ENCODE peak calls at places on chromosomes 3 and 15, in five cellular contexts. A is K562, X is upper lobe of left lung, K is HepG2, B is GM12878. P is an unnamed sample.

GRCh38 chr3:184479426-184480126 is 82.0 kb upstream of the EPHB3 start:
- ATAC-seq in A (no peak), X (peak; percentile 67), K (no peak), B (no peak), P (peak; percentile 51)

GRCh38 chr15:31102374-31103342 is 1.1 kb upstream of the TRPM1 start:
- ATAC-seq in A (no peak), X (no peak), K (no peak), B (no peak), P (no peak)

GRCh38 chr3:121649645-121650044 is 11.1 kb downstream of the HCLS1 start:
- ATAC-seq in A (no peak), X (no peak), K (no peak), B (no peak), P (no peak)

GRCh38 chr3:128293930-128294329 is 140.6 kb downstream of the EEFSEC start:
- ATAC-seq in A (no peak), X (no peak), K (no peak), B (no peak), P (no peak)

GRCh38 chr3:116920836-116921596 is 211.4 kb downstream of the TUSC7 start:
- ATAC-seq in A (no peak), X (no peak), K (no peak), B (no peak), P (no peak)

GRCh38 chr3:150084128-150084527 is 113.4 kb upstream of the PFN2 start:
- ATAC-seq in A (no peak), X (no peak), K (no peak), B (no peak), P (no peak)

GRCh38 chr15:71649894-71650293 is 160.5 kb upstream of the NR2E3 start:
- ATAC-seq in A (no peak), X (no peak), K (no peak), B (no peak), P (no peak)

GRCh38 chr3:112770026-112770626 is 76.5 kb downstream of the CD200R1L start:
- ATAC-seq in A (peak; percentile 85), X (peak; percentile 22), K (no peak), B (no peak), P (no peak)

GRCh38 chr3:42762046-42762724 is 10.9 kb downstream of the CCDC13 start:
- ATAC-seq in A (no peak), X (peak; percentile 82), K (no peak), B (no peak), P (peak; percentile 47)

GRCh38 chr3:143597774-143598652 is 250.3 kb downstream of the SLC9A9 start:
- ATAC-seq in A (no peak), X (no peak), K (no peak), B (no peak), P (no peak)

GRCh38 chr3:179027326-179027900 is 44.2 kb downstream of the ZMAT3 start:
- ATAC-seq in A (peak; percentile 91), X (peak; percentile 74), K (no peak), B (no peak), P (no peak)

GRCh38 chr3:24226402-24226801 is 268.2 kb downstream of the THRB start:
- ATAC-seq in A (no peak), X (no peak), K (no peak), B (no peak), P (no peak)

GRCh38 chr15:67732994-67733393 is 92.3 kb upstream of the SKOR1 start:
- ATAC-seq in A (no peak), X (no peak), K (no peak), B (no peak), P (no peak)

GRCh38 chr15:88844749-88845386 is 41.6 kb downstream of the ACAN start:
- ATAC-seq in A (no peak), X (no peak), K (no peak), B (no peak), P (no peak)

GRCh38 chr15:85671156-85671555 is 123.6 kb downstream of the KLHL25 start:
- ATAC-seq in A (no peak), X (no peak), K (no peak), B (no peak), P (peak; percentile 25)

GRCh38 chr15:85672338-85673097 is 122.2 kb downstream of the KLHL25 start:
- ATAC-seq in A (no peak), X (no peak), K (peak; percentile 86), B (no peak), P (no peak)

GRCh38 chr15:85661859-85662258 is 132.9 kb downstream of the KLHL25 start:
- ATAC-seq in A (no peak), X (no peak), K (no peak), B (no peak), P (no peak)

GRCh38 chr15:85673326-85673725 is 121.4 kb downstream of the KLHL25 start:
- ATAC-seq in A (no peak), X (no peak), K (no peak), B (no peak), P (no peak)

DNA sequence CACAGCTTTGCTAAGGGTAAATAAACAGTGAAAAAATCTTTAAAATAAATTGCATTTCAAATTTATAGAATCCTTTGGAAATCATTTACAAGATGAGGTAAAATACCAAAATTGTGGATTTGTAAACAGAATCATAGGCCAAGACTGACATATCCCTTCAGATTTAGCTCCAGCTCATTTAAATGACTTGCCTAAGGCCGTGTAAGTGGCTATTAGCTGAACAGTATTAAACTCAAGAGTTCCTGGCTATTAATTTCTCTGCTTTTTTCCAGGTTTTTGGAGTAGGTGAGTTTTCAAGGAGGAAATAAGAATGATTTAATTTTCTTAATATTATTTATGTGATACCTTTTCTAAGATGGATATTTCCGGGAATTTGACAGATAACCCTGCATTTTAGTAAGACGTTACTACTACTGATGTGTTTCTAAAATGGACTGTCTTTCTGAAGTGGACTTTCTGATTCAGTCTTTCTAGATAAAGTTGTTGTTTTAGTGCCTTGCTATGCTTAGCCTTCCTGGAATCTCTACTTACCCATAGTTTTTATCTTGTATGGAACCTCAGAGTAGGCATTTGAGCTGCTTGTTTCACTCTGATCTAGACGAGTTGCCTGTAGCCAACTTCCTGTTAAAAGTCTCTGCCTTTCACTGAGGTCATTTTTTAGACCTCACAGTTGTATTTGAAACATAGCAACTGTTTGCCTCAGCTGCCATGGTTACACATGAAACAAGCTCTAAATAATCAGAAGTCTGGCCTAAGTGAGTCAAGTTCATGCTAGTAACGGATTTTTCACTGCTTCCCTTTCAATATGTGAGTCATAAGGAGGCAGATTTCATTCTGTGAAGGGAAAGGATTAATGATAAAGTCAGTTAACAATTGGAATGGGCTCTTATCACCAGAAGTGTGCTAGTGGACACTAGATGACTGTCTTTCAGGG is 127.0 kb downstream of the KLHL25 start:
- ATAC-seq in A (no peak), X (peak; percentile 94), K (peak; percentile 68), B (peak; percentile 95), P (peak; percentile 94)
- TF ChIP-seq POLR2AphosphoS5 in A (no peak), X (peak; percentile 87), K (no peak), B (no peak), P (peak; percentile 81)

GRCh38 chr3:98978068-98978811 is 76.7 kb upstream of the DCBLD2 start:
- ATAC-seq in A (no peak), X (no peak), K (no peak), B (peak; percentile 8), P (no peak)

GRCh38 chr3:98974442-98974841 is 72.9 kb upstream of the DCBLD2 start:
- ATAC-seq in A (no peak), X (no peak), K (no peak), B (no peak), P (no peak)

GRCh38 chr3:98980915-98981596 is 79.6 kb upstream of the DCBLD2 start:
- ATAC-seq in A (no peak), X (no peak), K (no peak), B (peak; percentile 93), P (no peak)

GRCh38 chr3:98979296-98979695 is 77.8 kb upstream of the DCBLD2 start:
- ATAC-seq in A (no peak), X (no peak), K (no peak), B (no peak), P (no peak)

DNA sequence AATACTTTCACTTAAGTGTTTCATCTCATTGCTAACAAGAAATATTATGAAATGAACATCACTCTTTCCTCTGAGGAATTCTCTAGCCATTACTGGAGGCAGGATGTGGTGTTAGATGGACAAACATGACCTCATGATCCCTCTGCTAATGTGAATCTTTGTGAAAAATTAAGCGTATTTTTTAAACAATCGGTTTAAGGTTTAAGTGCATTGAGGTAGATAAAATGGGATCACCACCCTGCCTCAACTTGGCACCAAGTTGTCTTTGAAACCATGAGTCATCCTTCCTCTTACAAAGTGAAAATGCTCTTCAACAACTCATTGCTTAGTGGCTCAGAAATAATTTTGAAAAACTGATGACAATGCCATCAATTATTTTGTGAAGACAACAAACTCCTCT is 76.0 kb upstream of the DCBLD2 start:
- ATAC-seq in A (no peak), X (peak; percentile 58), K (no peak), B (peak; percentile 76), P (peak; percentile 39)
- TF ChIP-seq EP300 in A (no peak), X (no peak), K (no peak), B (no peak), P (no peak)

GRCh38 chr3:69322110-69322509 is 63.8 kb downstream of the FRMD4B start:
- ATAC-seq in A (no peak), X (no peak), K (no peak), B (no peak), P (no peak)

GRCh38 chr3:69319652-69320051 is 66.2 kb downstream of the FRMD4B start:
- ATAC-seq in A (no peak), X (no peak), K (no peak), B (peak; percentile 35), P (no peak)

GRCh38 chr3:69321301-69321986 is 64.4 kb downstream of the FRMD4B start:
- ATAC-seq in A (no peak), X (peak; percentile 65), K (no peak), B (no peak), P (no peak)

GRCh38 chr3:69318410-69318809 is 67.5 kb downstream of the FRMD4B start:
- ATAC-seq in A (no peak), X (no peak), K (no peak), B (no peak), P (no peak)

DNA sequence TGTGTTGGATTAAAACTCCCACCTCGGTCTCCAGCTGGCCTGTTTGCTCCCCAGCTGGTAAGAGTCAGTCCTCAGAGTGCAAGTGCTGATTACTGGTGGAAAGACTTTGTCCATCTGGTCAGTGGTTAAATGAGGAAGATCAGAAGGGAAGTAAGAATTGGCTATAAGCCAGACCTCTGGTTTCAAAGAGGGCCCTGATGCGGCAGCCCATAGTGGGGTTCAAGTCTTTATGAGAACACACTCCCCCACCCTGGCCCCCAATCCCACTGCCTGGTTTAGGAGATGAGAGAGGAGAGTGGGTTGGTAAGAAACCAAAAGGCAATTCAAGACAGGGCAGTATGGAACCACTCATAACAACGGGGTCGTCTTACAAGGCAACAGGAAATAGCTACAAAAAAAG is 65.0 kb downstream of the FRMD4B start:
- ATAC-seq in A (no peak), X (peak; percentile 80), K (no peak), B (peak; percentile 72), P (peak; percentile 65)
- TF ChIP-seq POLR2AphosphoS5 in A (no peak), X (no peak), K (no peak), B (no peak), P (peak; percentile 14)

DNA sequence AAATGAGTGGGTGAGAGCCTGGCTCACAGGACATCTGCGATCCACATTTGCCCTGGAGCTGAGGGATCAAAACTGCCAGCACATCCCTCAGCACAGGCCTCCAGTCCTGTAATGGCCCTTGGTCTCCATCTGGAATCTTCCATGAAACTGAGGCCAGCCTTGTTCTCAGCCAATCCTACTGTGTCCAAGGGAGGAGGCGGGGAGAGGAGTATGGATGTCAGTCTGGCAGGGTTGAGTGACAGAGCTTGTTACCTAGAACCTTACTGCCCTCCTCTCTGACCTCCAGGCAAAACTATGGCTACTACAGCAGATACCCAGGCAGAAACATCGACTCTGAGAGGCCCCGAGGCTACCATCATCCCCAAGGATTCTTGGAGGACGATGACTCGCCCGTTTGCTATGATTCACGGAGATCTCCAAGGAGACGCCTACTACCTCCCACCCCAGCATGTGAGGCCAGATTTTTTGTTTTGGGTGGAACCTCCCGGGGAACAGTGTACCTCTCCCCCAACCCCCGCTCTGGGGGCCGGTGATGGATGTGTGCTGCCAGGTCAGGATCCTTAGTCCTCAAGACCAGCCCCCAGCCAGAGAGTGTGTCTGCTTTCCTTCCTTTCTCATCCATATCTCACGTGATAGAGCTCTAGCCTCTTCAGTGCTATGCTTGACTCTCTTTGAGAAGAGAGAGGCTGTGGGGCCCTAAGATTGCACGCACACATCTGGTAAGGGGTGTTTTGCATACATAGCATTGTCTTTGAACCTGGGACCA is 41.3 kb downstream of the CHDH start:
- ATAC-seq in A (no peak), X (peak; percentile 45), K (no peak), B (peak; percentile 43), P (no peak)
- TF ChIP-seq EP300 in A (no peak), X (no peak), K (no peak), B (no peak), P (no peak)